ENCODE peak calls at places on chromosome 5, in seven cellular contexts. K is mammary epithelial cell, W is MM.1S, N is dorsolateral prefrontal cortex, S is fibroblast of mammary gland, G is kidney epithelial cell, A is GM06990. M is an unnamed sample.

GRCh38 chr5:88675159-88675757 is 207.7 kb downstream of the MEF2C start:
- DNase-seq in K (no peak), G (no peak), W (peak), A (no peak), S (no peak), N (no peak), M (no peak)

GRCh38 chr5:139481580-139482049 is 943 bp downstream of the STING1 start:
- DNase-seq in K (peak), W (no peak), G (no peak), S (peak), N (no peak), A (no peak), M (peak)

GRCh38 chr5:11384441-11385250 is 519.6 kb downstream of the CTNND2 start:
- DNase-seq in G (no peak), S (no peak), W (no peak), A (no peak), N (peak), K (peak), M (no peak)

GRCh38 chr5:10057356-10057755 is 192.3 kb downstream of the ATPSCKMT start:
- DNase-seq in A (no peak), N (no peak), K (no peak), G (no peak), S (no peak), W (no peak), M (no peak)

GRCh38 chr5:176180339-176180738 is 57.9 kb upstream of the SIMC1 start:
- DNase-seq in G (no peak), S (peak), N (no peak), A (no peak), W (no peak), K (peak), M (peak)

GRCh38 chr5:43121565-43122484 is 1.1 kb downstream of the ZNF131 start:
- DNase-seq in K (peak), N (no peak), G (peak), W (no peak), A (no peak), S (peak), M (peak)

GRCh38 chr5:141677415-141677814 is 4.6 kb downstream of the ARAP3 start:
- DNase-seq in N (no peak), K (no peak), A (no peak), S (no peak), G (no peak), W (no peak), M (no peak)

GRCh38 chr5:16934123-16934522 is 2.0 kb downstream of the MYO10 start:
- DNase-seq in G (no peak), A (peak), N (no peak), S (peak), W (no peak), K (peak), M (peak)

GRCh38 chr5:134934202-134934601 is 29.3 kb downstream of the PCBD2 start:
- DNase-seq in S (no peak), N (no peak), W (no peak), K (no peak), A (no peak), G (no peak), M (no peak)

GRCh38 chr5:58481066-58481676 is 10.1 kb upstream of the GAPT start:
- DNase-seq in S (no peak), N (no peak), G (no peak), K (no peak), W (no peak), A (no peak), M (no peak)

GRCh38 chr5:72151646-72152045 is 44.4 kb downstream of the MAP1B start:
- DNase-seq in N (no peak), K (no peak), S (peak), G (no peak), W (no peak), A (no peak), M (peak)

GRCh38 chr5:113294341-113295110 is 140.3 kb downstream of the TSSK1B start:
- DNase-seq in N (peak), W (peak), S (peak), G (peak), A (peak), K (peak), M (peak)

GRCh38 chr5:169861934-169862333 is 118.4 kb downstream of the INSYN2B start:
- DNase-seq in A (no peak), N (no peak), S (peak), K (peak), W (no peak), G (no peak), M (peak)

GRCh38 chr5:143494162-143494561 is 90.7 kb upstream of the NR3C1 start:
- DNase-seq in W (no peak), S (peak), K (peak), N (no peak), G (no peak), A (no peak), M (peak)

GRCh38 chr5:149962040-149962439 is 1.5 kb downstream of the SLC26A2 start:
- DNase-seq in S (peak), K (peak), N (no peak), W (peak), G (no peak), A (peak), M (peak)

GRCh38 chr5:31811210-31811609 is 172.3 kb downstream of the PDZD2 start:
- DNase-seq in G (peak), S (peak), K (peak), N (no peak), A (no peak), W (no peak), M (peak)

GRCh38 chr5:150261231-150261630 is 28.3 kb downstream of the CAMK2A start:
- DNase-seq in G (no peak), S (peak), K (no peak), A (no peak), N (no peak), W (no peak), M (no peak)

GRCh38 chr5:16437974-16438373 is 27.6 kb downstream of the ZNF622 start:
- DNase-seq in S (peak), W (no peak), A (no peak), G (no peak), N (no peak), K (no peak), M (peak)

GRCh38 chr5:56301041-56301440 is 67.9 kb upstream of the ANKRD55 start:
- DNase-seq in S (peak), N (no peak), A (no peak), G (no peak), W (no peak), K (peak), M (no peak)

GRCh38 chr5:150663936-150664335 is 2.9 kb downstream of the MYOZ3 start:
- DNase-seq in G (no peak), N (no peak), S (no peak), K (peak), W (no peak), A (no peak), M (no peak)

GRCh38 chr5:22431406-22431805 is 421.7 kb downstream of the CDH12 start:
- DNase-seq in S (no peak), W (no peak), N (no peak), G (no peak), K (no peak), A (no peak), M (no peak)

GRCh38 chr5:32639943-32640342 is 54.6 kb downstream of the SUB1 start:
- DNase-seq in S (no peak), N (no peak), K (peak), G (no peak), A (no peak), W (no peak), M (no peak)

GRCh38 chr5:147464211-147464610 is 45.7 kb downstream of the DPYSL3 start:
- DNase-seq in S (peak), K (peak), W (peak), N (no peak), G (no peak), A (no peak), M (peak)

GRCh38 chr5:95808013-95808685 is 14.4 kb downstream of the GLRX start:
- DNase-seq in G (no peak), K (no peak), S (no peak), N (no peak), W (no peak), A (no peak), M (no peak)

GRCh38 chr5:74386571-74387334 is 253.8 kb downstream of the ENC1 start:
- DNase-seq in K (peak), N (no peak), S (peak), W (no peak), G (peak), A (no peak), M (no peak)

GRCh38 chr5:173230741-173231380 is 4.1 kb downstream of the NKX2-5 start:
- DNase-seq in A (no peak), N (no peak), K (no peak), W (no peak), G (no peak), S (no peak), M (no peak)
- H3K4me3 ChIP-seq in A (no peak), N (no peak), K (no peak), W (no peak), G (no peak), S (no peak), M (no peak)

GRCh38 chr5:93590511-93590910 is 7.5 kb downstream of the NR2F1 start:
- DNase-seq in A (no peak), W (no peak), K (no peak), N (no peak), S (no peak), G (no peak), M (no peak)

GRCh38 chr5:93589348-93589662 is 6.3 kb downstream of the NR2F1 start:
- DNase-seq in S (no peak), K (no peak), G (no peak), W (no peak), A (no peak), N (no peak), M (no peak)

GRCh38 chr5:93591323-93591945 is 8.4 kb downstream of the NR2F1 start:
- DNase-seq in N (no peak), G (no peak), K (no peak), S (no peak), A (no peak), W (no peak), M (no peak)

GRCh38 chr5:93588586-93589347 is 5.7 kb downstream of the NR2F1 start:
- DNase-seq in W (no peak), A (no peak), S (no peak), K (no peak), G (no peak), N (peak), M (peak)

DNA sequence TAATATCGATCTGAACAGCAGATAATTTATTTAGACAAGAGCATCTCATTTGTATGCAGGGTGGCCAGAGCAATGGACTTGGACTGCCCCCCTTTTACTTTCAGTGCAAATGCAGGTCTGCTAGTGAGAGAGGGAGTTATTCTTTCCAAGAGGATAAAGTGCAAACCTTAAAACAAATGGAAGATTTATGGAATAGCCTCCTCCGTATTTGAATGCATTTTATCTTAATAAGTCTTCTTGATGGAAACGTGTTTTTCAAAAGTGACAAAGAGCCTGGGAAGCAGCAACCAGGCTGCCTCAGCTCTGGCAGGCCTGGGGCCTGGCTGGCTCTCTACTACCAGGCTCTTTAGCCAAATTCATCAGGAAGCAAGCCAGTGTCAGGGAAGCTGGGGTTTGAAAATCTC is 6.8 kb downstream of the NR2F1 start:
- DNase-seq in S (peak), A (no peak), W (no peak), N (peak), G (no peak), K (no peak), M (no peak)
- TF ChIP-seq CTCF in S (peak), A (no peak), W (no peak), N (no peak), G (no peak), K (no peak), M (no peak)

GRCh38 chr5:179794171-179794570 is 385 bp downstream of the LTC4S start:
- DNase-seq in W (no peak), S (no peak), A (no peak), K (no peak), N (no peak), G (no peak), M (no peak)
- H3K4me3 ChIP-seq in W (no peak), S (no peak), A (no peak), K (no peak), N (no peak), G (no peak), M (no peak)

GRCh38 chr5:172622091-172623046 is 18.7 kb upstream of the NEURL1B start:
- DNase-seq in N (peak), A (no peak), S (no peak), K (no peak), G (no peak), W (no peak), M (no peak)
- TF ChIP-seq CTCF in N (no peak), A (no peak), S (no peak), K (no peak), G (no peak), W (no peak), M (no peak)

GRCh38 chr5:62341783-62342475 is 35.9 kb downstream of the KIF2A start:
- DNase-seq in N (no peak), G (no peak), K (no peak), A (no peak), S (no peak), W (peak), M (no peak)
- H3K4me3 ChIP-seq in N (no peak), G (no peak), K (no peak), A (no peak), S (no peak), W (no peak), M (no peak)

DNA sequence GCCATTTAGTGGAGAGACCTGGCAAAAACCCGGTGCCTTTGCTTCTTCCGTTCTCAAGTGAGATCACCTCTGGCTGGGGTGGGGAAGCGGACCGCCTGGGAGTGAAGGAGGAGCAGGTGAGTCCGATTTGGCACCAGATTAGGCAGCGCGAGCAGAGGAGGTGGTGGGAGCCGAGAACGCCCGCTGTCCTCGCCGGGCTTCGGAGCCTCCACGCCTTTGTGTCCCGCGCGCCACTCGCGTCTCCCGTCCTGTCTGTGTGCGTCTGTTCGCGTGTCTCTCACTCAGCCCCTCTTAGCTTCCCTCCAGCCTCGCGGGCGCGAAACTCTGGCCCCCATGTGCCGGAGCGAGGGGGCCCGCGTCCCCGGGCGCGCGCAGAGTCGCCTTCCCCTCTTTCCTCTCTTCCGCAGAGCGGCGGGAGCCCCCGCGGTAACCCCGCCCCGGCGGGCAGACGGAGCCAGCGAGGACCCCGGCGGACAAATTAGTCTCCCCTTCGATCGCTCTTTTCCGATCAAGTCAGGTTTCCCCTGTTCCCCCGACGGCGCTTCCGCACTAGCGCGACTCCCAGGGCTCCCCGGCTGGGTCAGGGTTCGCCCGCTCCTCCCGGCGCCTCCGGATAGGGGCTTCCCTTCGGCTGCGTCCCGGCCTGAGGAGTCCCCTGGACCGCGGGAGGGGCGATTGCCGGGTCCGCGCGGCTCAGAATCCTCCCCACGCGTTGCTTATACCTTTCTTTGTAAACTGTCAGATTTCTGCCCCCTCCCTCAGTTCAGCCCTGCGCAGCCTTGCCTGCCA is 7.1 kb downstream of the POU4F3 start:
- DNase-seq in G (no peak), N (no peak), S (no peak), W (no peak), K (no peak), A (no peak), M (no peak)
- TF ChIP-seq CTCF in G (no peak), N (no peak), S (no peak), W (no peak), K (no peak), A (no peak), M (no peak)

GRCh38 chr5:154610321-154611154 is 132.5 kb upstream of the HAND1 start:
- DNase-seq in G (peak), A (peak), N (peak), S (peak), K (peak), W (peak), M (peak)
- H3K4me3 ChIP-seq in G (peak), A (peak), N (peak), S (peak), K (peak), W (peak), M (peak)

DNA sequence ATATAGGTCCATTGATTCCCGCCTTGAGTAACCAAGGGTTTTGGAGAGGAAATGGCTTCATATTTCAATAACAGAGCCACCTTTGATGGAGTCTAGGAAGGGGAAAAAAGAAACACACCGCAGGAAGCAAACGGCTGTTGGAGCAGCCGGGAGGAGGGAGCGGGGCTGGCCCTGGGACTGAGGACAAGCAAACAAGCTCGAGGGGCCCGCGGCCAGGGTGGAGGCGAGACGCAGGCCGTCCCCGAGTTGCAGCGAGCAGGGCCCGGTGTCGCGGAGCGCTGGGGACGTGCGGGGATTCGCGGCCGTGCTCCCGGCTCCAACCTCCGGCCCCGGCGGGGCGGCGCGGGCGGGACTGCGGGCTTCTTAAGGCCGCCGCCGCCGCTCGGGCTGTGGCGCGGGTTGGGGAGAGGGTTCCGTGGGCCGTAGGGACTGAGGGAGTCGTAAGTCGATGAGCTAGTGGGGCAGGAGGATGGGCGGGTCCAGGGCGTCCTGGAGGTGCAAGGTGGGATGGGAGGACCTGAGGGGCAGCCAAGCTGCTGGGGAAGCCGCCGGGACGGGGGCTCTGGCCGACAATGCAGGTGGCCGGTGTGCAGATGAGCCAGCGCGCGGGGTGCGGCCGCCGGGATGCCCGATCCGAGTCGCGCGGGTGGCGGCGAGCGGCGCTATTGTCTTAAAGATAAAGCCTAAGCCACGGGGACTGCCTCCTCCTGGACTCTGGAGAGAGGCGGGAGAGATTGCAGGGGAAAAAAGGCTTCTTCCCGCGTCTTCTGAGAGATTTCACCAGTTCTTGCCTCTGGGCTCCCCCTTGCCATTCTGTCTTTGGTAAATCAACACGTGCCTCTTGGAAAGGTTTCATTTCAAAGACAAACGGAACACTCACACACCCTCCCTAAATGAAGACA is 1.5 kb upstream of the HAPLN1 start:
- DNase-seq in G (no peak), N (peak), S (peak), A (peak), K (peak), W (peak), M (peak)
- TF ChIP-seq CTCF in G (peak), N (peak), S (no peak), A (peak), K (peak), W (peak), M (peak)

GRCh38 chr5:117454716-117455212 is 880.1 kb upstream of the SEMA6A start:
- DNase-seq in G (no peak), A (peak), K (peak), W (peak), N (no peak), S (peak), M (peak)
- H3K4me3 ChIP-seq in G (peak), A (no peak), K (peak), W (peak), N (no peak), S (no peak), M (no peak)

M was measured in fibroblast of villous mesenchyme.